ENCODE peak calls at places on chromosomes 6 and 20, in nine cellular contexts. Y is stimulated activated CD8-positive, alpha-beta memory T cell treated with anti-CD3 and anti-CD28 coated beads, Interleukin-12 subunit alpha, Interleukin-12 subunit beta, amount 100 ng/mL, for 4 hours; N is AG04449; G is NCI-H1694 treated with DMSO at 0.1 percent for 48 hours; E is colonic mucosa; F is astrocyte of the spinal cord; M is neural crest cell; D is nephron progenitor cell; J is NCI-H2081. B is an unnamed sample.

GRCh38 chr6:83071023-83071422 is 3.6 kb downstream of the DOP1A start:
- DNase-seq in Y (no peak), D (no peak), M (no peak), J (no peak), N (no peak), F (no peak), G (no peak), E (no peak), B (no peak)

GRCh38 chr6:133315811-133316210 is 74.7 kb downstream of the EYA4 start:
- DNase-seq in J (no peak), N (no peak), E (no peak), D (no peak), G (no peak), Y (no peak), F (no peak), M (no peak), B (no peak)

GRCh38 chr6:12421596-12421995 is 131.4 kb downstream of the EDN1 start:
- DNase-seq in G (no peak), M (no peak), Y (no peak), E (no peak), D (no peak), F (no peak), N (no peak), J (no peak), B (no peak)

GRCh38 chr6:13431861-13432465 is 55.4 kb downstream of the GFOD1 start:
- DNase-seq in M (no peak), N (no peak), F (peak), D (no peak), E (no peak), J (no peak), G (no peak), Y (no peak), B (no peak)

GRCh38 chr6:55557176-55557575 is 21.8 kb downstream of the HMGCLL1 start:
- DNase-seq in N (no peak), Y (no peak), J (no peak), M (no peak), G (no peak), D (no peak), E (no peak), F (no peak), B (no peak)

GRCh38 chr6:112153926-112154621 is 66.7 kb downstream of the FAM229B start:
- DNase-seq in J (no peak), Y (no peak), M (no peak), D (no peak), N (no peak), F (peak), G (peak), E (no peak), B (no peak)

GRCh38 chr6:132483779-132484679 is 28.9 kb downstream of the STX7 start:
- DNase-seq in M (peak), D (peak), N (no peak), F (peak), Y (no peak), E (peak), G (peak), J (peak), B (peak)

GRCh38 chr6:134299236-134299635 is 18.7 kb downstream of the SGK1 start:
- DNase-seq in G (no peak), M (no peak), J (no peak), N (no peak), D (no peak), F (peak), Y (no peak), E (no peak), B (no peak)

GRCh38 chr6:9614778-9615177 is 800.1 kb downstream of the TFAP2A start:
- DNase-seq in N (no peak), E (no peak), Y (no peak), G (no peak), M (no peak), J (no peak), F (no peak), D (no peak), B (no peak)

GRCh38 chr6:28323813-28324424 is 12.0 kb downstream of the ZSCAN31 start:
- DNase-seq in G (no peak), M (no peak), F (no peak), N (no peak), D (no peak), Y (no peak), J (no peak), E (no peak), B (no peak)

GRCh38 chr20:54026300-54027064 is 43.9 kb downstream of the BCAS1 start:
- DNase-seq in F (no peak), J (no peak), Y (no peak), G (no peak), E (no peak), N (no peak), M (no peak), D (no peak), B (no peak)

GRCh38 chr20:61798632-61799031 is 267.0 kb downstream of the TAF4 start:
- DNase-seq in D (no peak), F (no peak), G (no peak), E (no peak), Y (no peak), M (no peak), J (no peak), N (no peak), B (no peak)

GRCh38 chr20:62802026-62802712 is 2.5 kb upstream of the OGFR start:
- DNase-seq in G (no peak), D (no peak), Y (no peak), F (no peak), M (no peak), E (no peak), J (no peak), N (no peak), B (no peak)

GRCh38 chr6:5443491-5443890 is 182.2 kb downstream of the FARS2 start:
- DNase-seq in M (no peak), D (no peak), F (no peak), Y (no peak), N (no peak), J (no peak), E (no peak), G (no peak), B (no peak)

GRCh38 chr6:157235600-157236039 is 87.7 kb downstream of the TMEM242 start:
- DNase-seq in M (peak), N (no peak), G (no peak), Y (no peak), F (peak), E (peak), J (no peak), D (peak), B (peak)

GRCh38 chr6:14450133-14451040 is 332.8 kb downstream of the CD83 start:
- DNase-seq in G (peak), N (no peak), D (no peak), J (peak), M (no peak), F (no peak), E (no peak), Y (no peak), B (peak)

GRCh38 chr6:79964607-79965081 is 17.3 kb upstream of the ELOVL4 start:
- DNase-seq in J (no peak), N (no peak), M (no peak), E (no peak), G (no peak), D (no peak), F (no peak), Y (no peak), B (no peak)

GRCh38 chr6:100574836-100575235 is 110.1 kb upstream of the SIM1 start:
- DNase-seq in J (no peak), G (no peak), N (no peak), D (no peak), E (no peak), Y (no peak), M (no peak), F (no peak), B (no peak)

GRCh38 chr20:46970937-46971630 is 76.4 kb downstream of the EYA2 start:
- DNase-seq in F (peak), Y (no peak), G (no peak), D (peak), E (peak), J (no peak), N (peak), M (peak), B (peak)

GRCh38 chr20:53579581-53580375 is 13.9 kb downstream of the ZNF217 start:
- DNase-seq in F (peak), M (no peak), D (no peak), N (no peak), G (no peak), J (no peak), Y (no peak), E (peak), B (peak)

GRCh38 chr6:90645634-90646033 is 58.8 kb upstream of the MAP3K7 start:
- DNase-seq in Y (no peak), M (no peak), D (no peak), E (no peak), N (no peak), G (no peak), F (no peak), J (no peak), B (peak)

B was measured in NCI-H460.